ENCODE peak calls at places on chromosomes 12 and 14, in nine cellular contexts. R is A549; U is NCI-H2171; D is DMS79 treated with DMSO at 0.1 percent for 48 hours; P is HAP-1; G is T-helper 1 cell; O is CD4-positive, CD25-positive, alpha-beta regulatory T cell; E is KG1; B is NAMALWA. W is an unnamed sample.

GRCh38 chr12:24087294-24087693 is 137.8 kb upstream of the SOX5 start:
- DNase-seq in R (no peak), U (no peak), D (no peak), P (no peak), G (no peak), O (no peak), E (no peak), B (no peak), W (no peak)

GRCh38 chr14:102363182-102363952 is 626 bp downstream of the TECPR2 start:
- DNase-seq in R (peak), U (peak), D (peak), P (peak), G (peak), O (peak), E (no peak), B (peak), W (peak)

GRCh38 chr12:50073712-50074111 is 11.4 kb upstream of the SMARCD1 start:
- DNase-seq in R (no peak), U (no peak), D (no peak), P (no peak), G (no peak), O (no peak), E (no peak), B (no peak), W (no peak)

GRCh38 chr12:96063046-96063445 is 27.7 kb upstream of the LTA4H start:
- DNase-seq in R (peak), U (no peak), D (no peak), P (no peak), G (no peak), O (no peak), E (peak), B (peak), W (no peak)

GRCh38 chr14:104550849-104551728 is 28.5 kb upstream of the C14orf180 start:
- DNase-seq in R (peak), U (no peak), D (no peak), P (no peak), G (no peak), O (no peak), E (no peak), B (no peak), W (no peak)

GRCh38 chr12:4355843-4356327 is 23.6 kb downstream of the FGF23 start:
- DNase-seq in R (no peak), U (no peak), D (no peak), P (no peak), G (peak), O (peak), E (peak), B (peak), W (peak)

GRCh38 chr12:100584261-100584660 is 10.8 kb downstream of the GAS2L3 start:
- DNase-seq in R (no peak), U (no peak), D (no peak), P (no peak), G (no peak), O (no peak), E (no peak), B (no peak), W (no peak)

GRCh38 chr14:41461380-41461779 is 145.3 kb upstream of the LRFN5 start:
- DNase-seq in R (no peak), U (no peak), D (no peak), P (no peak), G (no peak), O (no peak), E (no peak), B (no peak), W (no peak)

GRCh38 chr12:14779834-14780233 is 23.4 kb downstream of the WBP11 start:
- DNase-seq in R (no peak), U (no peak), D (no peak), P (no peak), G (no peak), O (no peak), E (no peak), B (no peak), W (no peak)

W was measured in retina.